ENCODE peak calls at places on chromosomes 16 and 17, in four cellular contexts. One of them, this sample, is unnamed.
A peak's percentile ranks its signal among the peaks of the same experiment; 100 is the strongest.

GRCh38 chr17:31497994-31498826 is 106.7 kb downstream of the RAB11FIP4 start:
- DNase-seq in HCT116: no peak
- DNase-seq in body of pancreas: peak; percentile 62
- DNase-seq in heart right ventricle: no peak
- DNase-seq in this sample: no peak

GRCh38 chr17:66073384-66073783 is 118.5 kb downstream of the CEP112 start:
- DNase-seq in body of pancreas: no peak
- DNase-seq in HCT116: no peak
- DNase-seq in heart right ventricle: no peak
- DNase-seq in this sample: no peak

GRCh38 chr17:61240851-61241468 is 158.7 kb upstream of the TBX2 start:
- DNase-seq in heart right ventricle: no peak
- DNase-seq in body of pancreas: no peak
- DNase-seq in HCT116: no peak
- DNase-seq in this sample: no peak

GRCh38 chr17:72433797-72434196 is 313.0 kb downstream of the SOX9 start:
- DNase-seq in body of pancreas: no peak
- DNase-seq in heart right ventricle: no peak
- DNase-seq in HCT116: no peak
- DNase-seq in this sample: no peak

GRCh38 chr16:12584488-12585233 is 219.0 kb downstream of the CPPED1 start:
- DNase-seq in body of pancreas: no peak
- DNase-seq in HCT116: no peak
- DNase-seq in heart right ventricle: no peak
- DNase-seq in this sample: peak; percentile 65

GRCh38 chr16:22624759-22625533 is 114.3 kb downstream of the NPIPB5 start:
- DNase-seq in body of pancreas: no peak
- DNase-seq in HCT116: no peak
- DNase-seq in heart right ventricle: no peak
- DNase-seq in this sample: no peak

GRCh38 chr17:56978441-56979090 is 635 bp downstream of the SCPEP1 start:
- DNase-seq in body of pancreas: no peak
- DNase-seq in HCT116: no peak
- DNase-seq in heart right ventricle: no peak
- DNase-seq in this sample: no peak

GRCh38 chr16:69078073-69078472 is 27.4 kb upstream of the HAS3 start:
- DNase-seq in body of pancreas: no peak
- DNase-seq in heart right ventricle: no peak
- DNase-seq in HCT116: no peak
- DNase-seq in this sample: no peak

GRCh38 chr17:71959129-71959528 is 161.7 kb upstream of the SOX9 start:
- DNase-seq in body of pancreas: no peak
- DNase-seq in heart right ventricle: no peak
- DNase-seq in HCT116: peak; percentile 49
- DNase-seq in this sample: no peak

GRCh38 chr17:76737676-76738467 is at the start of gene MFSD11:
- DNase-seq in HCT116: peak; percentile 80
- DNase-seq in heart right ventricle: peak; percentile 93
- DNase-seq in body of pancreas: peak; percentile 92
- DNase-seq in this sample: peak; percentile 91

GRCh38 chr17:66426397-66427033 is 124.1 kb downstream of the PRKCA start:
- DNase-seq in HCT116: peak; percentile 31
- DNase-seq in body of pancreas: peak; percentile 17
- DNase-seq in heart right ventricle: no peak
- DNase-seq in this sample: no peak

GRCh38 chr16:84594725-84595038 is 23.2 kb downstream of the COTL1 start:
- DNase-seq in body of pancreas: no peak
- DNase-seq in HCT116: no peak
- DNase-seq in heart right ventricle: no peak
- DNase-seq in this sample: no peak

GRCh38 chr16:84524346-84524920 is 20.0 kb upstream of the MEAK7 start:
- DNase-seq in HCT116: no peak
- DNase-seq in heart right ventricle: no peak
- DNase-seq in body of pancreas: no peak
- DNase-seq in this sample: no peak

GRCh38 chr17:44086364-44087311 is 16.1 kb downstream of the G6PC3 start:
- DNase-seq in HCT116: peak; percentile 37
- DNase-seq in heart right ventricle: no peak
- DNase-seq in body of pancreas: peak; percentile 28
- DNase-seq in this sample: peak; percentile 57

GRCh38 chr16:76943936-76944335 is 247.1 kb upstream of the MON1B start:
- DNase-seq in body of pancreas: no peak
- DNase-seq in HCT116: no peak
- DNase-seq in heart right ventricle: no peak
- DNase-seq in this sample: no peak

GRCh38 chr16:56961851-56962281 is at the start of gene CETP:
- DNase-seq in heart right ventricle: peak; percentile 37
- DNase-seq in body of pancreas: no peak
- DNase-seq in HCT116: no peak
- DNase-seq in this sample: no peak

GRCh38 chr17:74330446-74330845 is 4.4 kb downstream of the KIF19 start:
- DNase-seq in heart right ventricle: no peak
- DNase-seq in body of pancreas: no peak
- DNase-seq in HCT116: no peak
- DNase-seq in this sample: peak; percentile 46

GRCh38 chr17:17506893-17507464 is 10.8 kb upstream of the RASD1 start:
- DNase-seq in HCT116: no peak
- DNase-seq in heart right ventricle: peak; percentile 83
- DNase-seq in body of pancreas: peak; percentile 66
- DNase-seq in this sample: no peak

GRCh38 chr17:48609754-48610281 is 999 bp downstream of the HOXB7 start:
- DNase-seq in body of pancreas: no peak
- DNase-seq in HCT116: no peak
- DNase-seq in heart right ventricle: no peak
- DNase-seq in this sample: no peak

GRCh38 chr16:71499775-71500364 is 10.7 kb upstream of the ZNF19 start:
- DNase-seq in HCT116: peak; percentile 57
- DNase-seq in heart right ventricle: no peak
- DNase-seq in body of pancreas: peak; percentile 54
- DNase-seq in this sample: peak; percentile 51

GRCh38 chr17:81612172-81612571 is 24.7 kb downstream of the NPLOC4 start:
- DNase-seq in body of pancreas: no peak
- DNase-seq in heart right ventricle: no peak
- DNase-seq in HCT116: no peak
- DNase-seq in this sample: no peak

GRCh38 chr17:58822148-58823050 is 66.7 kb downstream of the PPM1E start:
- DNase-seq in HCT116: no peak
- DNase-seq in body of pancreas: no peak
- DNase-seq in heart right ventricle: no peak
- DNase-seq in this sample: no peak

GRCh38 chr17:57899822-57900221 is 50.0 kb upstream of the MRPS23 start:
- DNase-seq in HCT116: no peak
- DNase-seq in body of pancreas: peak; percentile 82
- DNase-seq in heart right ventricle: peak; percentile 44
- DNase-seq in this sample: no peak

GRCh38 chr16:31874354-31875111 is 926 bp downstream of the ZNF267 start:
- DNase-seq in body of pancreas: peak; percentile 58
- DNase-seq in HCT116: no peak
- DNase-seq in heart right ventricle: no peak
- DNase-seq in this sample: no peak

GRCh38 chr17:73929860-73930430 is 273.5 kb upstream of the RPL38 start:
- DNase-seq in HCT116: no peak
- DNase-seq in body of pancreas: no peak
- DNase-seq in heart right ventricle: no peak
- DNase-seq in this sample: no peak

GRCh38 chr17:54784305-54784704 is 116.3 kb upstream of the TOM1L1 start:
- DNase-seq in HCT116: no peak
- DNase-seq in heart right ventricle: no peak
- DNase-seq in body of pancreas: no peak
- DNase-seq in this sample: no peak

GRCh38 chr17:1366234-1366633 is 33.8 kb downstream of the YWHAE start:
- DNase-seq in HCT116: no peak
- DNase-seq in body of pancreas: no peak
- DNase-seq in heart right ventricle: no peak
- DNase-seq in this sample: no peak
- H3K4me1 ChIP-seq in HCT116: peaks cover 5% of the 10 kb centered on the region
- H3K4me1 ChIP-seq in body of pancreas: peaks cover 42% of the 10 kb centered on the region
- H3K4me1 ChIP-seq in heart right ventricle: peaks cover 99% of the 10 kb centered on the region
- H3K4me1 ChIP-seq in this sample: peaks cover 25% of the 10 kb centered on the region

GRCh38 chr16:9097266-9098219 is 6.1 kb downstream of the HAPSTR1 start:
- DNase-seq in HCT116: no peak
- DNase-seq in heart right ventricle: no peak
- DNase-seq in body of pancreas: no peak
- DNase-seq in this sample: no peak
- H3K36me3 ChIP-seq in HCT116: peaks cover 34% of the 10 kb centered on the region
- H3K36me3 ChIP-seq in heart right ventricle: peaks cover 97% of the 10 kb centered on the region
- H3K36me3 ChIP-seq in body of pancreas: no peaks in the 10 kb centered on the region
- H3K36me3 ChIP-seq in this sample: no peaks in the 10 kb centered on the region

GRCh38 chr17:78357177-78357586 is 2.7 kb downstream of the SOCS3 start:
- DNase-seq in heart right ventricle: peak; percentile 52
- DNase-seq in HCT116: no peak
- DNase-seq in body of pancreas: peak; percentile 50
- DNase-seq in this sample: peak; percentile 26

GRCh38 chr17:78355701-78356100 is 4.2 kb downstream of the SOCS3 start:
- DNase-seq in heart right ventricle: peak; percentile 1
- DNase-seq in HCT116: no peak
- DNase-seq in body of pancreas: no peak
- DNase-seq in this sample: no peak

GRCh38 chr17:78357687-78358537 is 2.0 kb downstream of the SOCS3 start:
- DNase-seq in heart right ventricle: peak; percentile 16
- DNase-seq in body of pancreas: no peak
- DNase-seq in HCT116: no peak
- DNase-seq in this sample: no peak

GRCh38 chr17:78356163-78356713 is 3.6 kb downstream of the SOCS3 start:
- DNase-seq in heart right ventricle: peak; percentile 25
- DNase-seq in HCT116: no peak
- DNase-seq in body of pancreas: no peak
- DNase-seq in this sample: peak; percentile 51

DNA sequence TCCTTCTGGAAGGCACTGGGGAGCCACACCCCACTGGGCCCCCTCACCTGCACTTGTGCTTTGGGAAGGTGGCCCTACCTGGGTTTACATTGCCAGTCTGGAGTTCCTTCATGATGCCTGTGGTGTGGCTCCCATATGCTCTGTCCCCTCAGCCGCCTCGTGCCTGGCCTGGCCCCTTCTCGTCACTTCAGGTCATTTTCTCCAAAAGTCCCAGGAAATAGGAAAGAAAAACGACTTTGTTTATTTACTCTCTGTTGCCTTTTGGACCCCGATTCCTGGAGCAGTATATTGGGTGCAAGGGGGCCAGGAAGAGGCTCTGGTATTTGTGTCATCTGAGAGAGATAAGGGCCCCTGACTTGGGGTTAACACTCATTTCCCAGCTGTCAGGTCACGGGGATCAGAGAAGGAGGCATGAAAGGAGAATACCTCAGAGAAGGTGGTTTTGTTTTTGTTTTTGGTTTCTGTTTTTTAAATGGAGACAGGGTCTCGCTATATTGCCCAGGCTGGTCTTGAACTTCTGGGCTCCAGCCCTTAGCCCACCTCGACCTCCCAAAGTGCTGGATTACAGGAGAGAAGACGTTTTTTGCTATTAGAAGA is 4.7 kb downstream of the SOCS3 start:
- DNase-seq in heart right ventricle: no peak
- DNase-seq in body of pancreas: no peak
- DNase-seq in HCT116: no peak
- DNase-seq in this sample: no peak
- H3K4me1 ChIP-seq in heart right ventricle: peaks cover 84% of the 10 kb centered on the region
- H3K4me1 ChIP-seq in body of pancreas: peaks cover 69% of the 10 kb centered on the region
- H3K4me1 ChIP-seq in HCT116: peaks cover 45% of the 10 kb centered on the region
- H3K4me1 ChIP-seq in this sample: peaks cover 44% of the 10 kb centered on the region

DNA sequence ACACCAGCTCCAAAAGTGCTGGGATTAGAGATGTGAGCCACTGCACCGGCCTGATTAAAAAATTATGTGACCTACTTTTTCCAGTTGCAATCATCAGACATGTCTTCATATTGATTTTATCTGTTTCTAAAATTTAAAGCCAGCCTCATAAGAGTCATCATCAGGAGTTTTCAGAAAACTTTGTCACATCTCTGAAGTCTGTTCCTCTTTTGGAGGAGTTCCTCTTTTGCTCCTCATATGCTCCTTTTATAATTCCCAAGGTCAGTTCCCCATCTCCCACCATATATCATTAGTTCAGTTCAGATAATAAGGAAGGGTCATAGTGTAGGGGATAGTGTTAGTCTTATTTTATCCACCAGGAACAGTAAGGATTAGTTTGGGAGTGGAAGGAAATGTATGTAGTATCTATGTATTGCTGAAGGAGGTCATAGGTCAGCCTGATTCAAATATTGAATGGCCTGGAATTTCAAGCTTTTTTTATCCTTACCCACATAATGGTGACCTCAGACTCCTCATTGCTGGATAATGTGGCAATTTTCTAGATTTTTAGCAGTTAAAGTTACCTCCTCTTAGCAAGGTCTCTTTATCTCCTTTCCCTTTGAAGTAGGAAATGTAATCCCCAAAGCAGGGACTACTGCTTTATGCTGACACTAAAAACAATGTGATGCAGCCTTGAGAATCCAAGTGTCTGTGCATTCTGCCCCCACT is 13.8 kb upstream of the DUSP14 start:
- DNase-seq in HCT116: no peak
- DNase-seq in body of pancreas: no peak
- DNase-seq in heart right ventricle: no peak
- DNase-seq in this sample: no peak
- H3K36me3 ChIP-seq in HCT116: peaks cover 15% of the 10 kb centered on the region
- H3K36me3 ChIP-seq in body of pancreas: peaks cover 33% of the 10 kb centered on the region
- H3K36me3 ChIP-seq in heart right ventricle: peaks cover 97% of the 10 kb centered on the region
- H3K36me3 ChIP-seq in this sample: no peaks in the 10 kb centered on the region

GRCh38 chr17:78255953-78256704 is 24.7 kb downstream of the TMEM235 start:
- DNase-seq in HCT116: no peak
- DNase-seq in heart right ventricle: no peak
- DNase-seq in body of pancreas: no peak
- DNase-seq in this sample: no peak
- H3K4me1 ChIP-seq in HCT116: peaks cover 4% of the 10 kb centered on the region
- H3K4me1 ChIP-seq in heart right ventricle: peaks cover 47% of the 10 kb centered on the region
- H3K4me1 ChIP-seq in body of pancreas: peaks cover 16% of the 10 kb centered on the region
- H3K4me1 ChIP-seq in this sample: peaks cover 5% of the 10 kb centered on the region

GRCh38 chr17:47177261-47177660 is 11.8 kb downstream of the CDC27 start:
- DNase-seq in HCT116: no peak
- DNase-seq in heart right ventricle: no peak
- DNase-seq in body of pancreas: no peak
- DNase-seq in this sample: no peak
- H3K36me3 ChIP-seq in HCT116: peaks cover 31% of the 10 kb centered on the region
- H3K36me3 ChIP-seq in heart right ventricle: peaks cover 82% of the 10 kb centered on the region
- H3K36me3 ChIP-seq in body of pancreas: peaks cover 5% of the 10 kb centered on the region
- H3K36me3 ChIP-seq in this sample: no peaks in the 10 kb centered on the region

DNA sequence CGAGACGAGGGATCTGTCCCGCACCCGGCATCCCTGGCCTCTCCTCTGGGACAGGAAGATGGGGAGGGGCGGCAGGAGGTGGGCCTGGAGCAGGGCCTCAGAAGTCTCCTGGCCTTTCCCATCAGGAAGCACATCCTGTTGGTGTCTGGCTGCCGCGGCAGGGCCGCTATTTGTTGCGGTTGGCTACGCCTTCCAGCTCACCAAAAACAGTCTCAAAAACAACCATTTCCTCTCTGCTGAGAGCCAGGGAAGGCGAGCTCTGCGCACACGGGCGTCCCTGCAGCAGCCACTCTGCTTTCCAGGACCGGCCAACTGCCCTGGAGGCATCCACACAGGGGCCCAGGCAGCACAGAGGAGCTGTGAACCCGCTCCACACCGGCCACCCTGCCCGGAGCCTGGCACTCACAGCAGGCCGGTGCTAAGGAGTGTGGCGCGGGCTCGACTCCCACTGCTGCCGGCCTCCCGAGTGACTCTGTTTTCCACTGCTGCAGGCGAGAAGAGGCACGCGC is at the start of gene TMEM204:
- DNase-seq in body of pancreas: peak; percentile 46
- DNase-seq in heart right ventricle: peak; percentile 85
- DNase-seq in HCT116: no peak
- DNase-seq in this sample: peak; percentile 65
- H3K4me1 ChIP-seq in body of pancreas: peaks cover 8% of the 10 kb centered on the region
- H3K4me1 ChIP-seq in heart right ventricle: peaks cover 77% of the 10 kb centered on the region
- H3K4me1 ChIP-seq in HCT116: no peaks in the 10 kb centered on the region
- H3K4me1 ChIP-seq in this sample: peaks cover 51% of the 10 kb centered on the region